ENCODE peak calls at places on chromosomes 16 and 17, in four cellular contexts. P, A, J and M are unnamed samples.

GRCh38 chr17:81048827-81049371 is 13.9 kb downstream of the BAIAP2 start:
- DNase-seq in A (no peak), P (no peak), J (no peak), M (no peak)

GRCh38 chr17:46035112-46035818 is 36.2 kb downstream of the STH start:
- DNase-seq in A (no peak), J (no peak), P (no peak), M (no peak)

GRCh38 chr16:27315333-27316037 is 1.7 kb downstream of the IL4R start:
- DNase-seq in A (peak), P (no peak), J (peak), M (peak)

GRCh38 chr16:35102780-35103403 is 1643.5 kb downstream of the TP53TG3F start:
- DNase-seq in J (peak), P (peak), A (peak), M (no peak)

GRCh38 chr16:4613636-4614570 is 785 bp downstream of the UBALD1 start:
- DNase-seq in P (peak), A (peak), J (peak), M (peak)

GRCh38 chr17:44235583-44235936 is 16.1 kb upstream of the UBTF start:
- DNase-seq in A (peak), J (no peak), P (no peak), M (no peak)

GRCh38 chr17:36939059-36939943 is 2.0 kb downstream of the LHX1 start:
- DNase-seq in P (no peak), J (no peak), A (no peak), M (no peak)

GRCh38 chr17:60153606-60154355 is 4.0 kb downstream of the CA4 start:
- DNase-seq in P (no peak), J (no peak), A (no peak), M (peak)

GRCh38 chr16:11692651-11693050 is 24.4 kb downstream of the SNN start:
- DNase-seq in A (no peak), J (no peak), P (no peak), M (no peak)

GRCh38 chr17:52737071-52737470 is 578.6 kb upstream of the CA10 start:
- DNase-seq in J (no peak), P (no peak), A (no peak), M (no peak)

DNA sequence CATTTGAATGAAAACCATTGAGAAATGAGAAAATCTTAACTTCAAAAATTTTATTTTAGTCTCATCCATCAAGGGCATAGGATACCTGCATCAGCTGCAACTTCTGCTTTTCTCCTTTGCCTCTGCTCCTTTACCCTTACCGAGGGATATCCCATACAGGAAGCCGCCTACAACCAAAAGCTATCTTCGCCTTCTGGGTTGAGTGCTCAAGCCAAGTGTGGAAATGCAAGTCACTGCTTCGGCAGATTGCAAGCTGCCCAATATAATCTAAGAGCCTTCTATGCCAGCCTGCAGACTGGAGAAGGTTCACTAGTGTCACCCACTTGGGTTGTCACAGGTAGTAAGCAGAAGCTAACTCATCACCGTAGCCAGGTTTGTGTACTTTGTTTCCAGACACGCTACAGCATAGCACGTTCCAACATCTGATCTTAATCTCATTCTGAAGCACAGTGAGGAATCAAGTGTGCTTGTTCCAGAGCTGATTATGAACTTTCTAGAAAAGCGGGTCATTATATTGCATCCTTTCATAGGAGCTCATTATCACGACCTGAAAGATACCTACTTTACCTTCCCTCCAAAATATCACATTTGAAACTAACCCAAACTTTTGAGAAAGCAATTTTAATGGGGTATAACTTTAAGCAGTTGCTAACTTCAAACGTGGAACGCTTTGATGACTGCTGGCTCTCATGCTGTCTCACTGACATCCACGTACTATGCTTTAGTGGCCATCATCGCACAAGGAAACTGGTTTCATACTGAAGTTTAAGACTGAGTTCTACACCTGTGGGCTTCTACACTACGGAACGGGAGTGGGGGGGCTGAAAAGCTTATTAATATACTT is 8.0 kb upstream of the UNK start:
- DNase-seq in A (no peak), P (no peak), J (no peak), M (no peak)
- TF ChIP-seq HMGXB4 in A (no peak), P (no peak), J (no peak), M (no peak)

GRCh38 chr17:35313875-35314409 is 59.5 kb downstream of the SLFN11 start:
- DNase-seq in J (no peak), P (peak), A (no peak), M (peak)
- TF ChIP-seq HMGXB4 in J (no peak), P (no peak), A (no peak), M (no peak)

DNA sequence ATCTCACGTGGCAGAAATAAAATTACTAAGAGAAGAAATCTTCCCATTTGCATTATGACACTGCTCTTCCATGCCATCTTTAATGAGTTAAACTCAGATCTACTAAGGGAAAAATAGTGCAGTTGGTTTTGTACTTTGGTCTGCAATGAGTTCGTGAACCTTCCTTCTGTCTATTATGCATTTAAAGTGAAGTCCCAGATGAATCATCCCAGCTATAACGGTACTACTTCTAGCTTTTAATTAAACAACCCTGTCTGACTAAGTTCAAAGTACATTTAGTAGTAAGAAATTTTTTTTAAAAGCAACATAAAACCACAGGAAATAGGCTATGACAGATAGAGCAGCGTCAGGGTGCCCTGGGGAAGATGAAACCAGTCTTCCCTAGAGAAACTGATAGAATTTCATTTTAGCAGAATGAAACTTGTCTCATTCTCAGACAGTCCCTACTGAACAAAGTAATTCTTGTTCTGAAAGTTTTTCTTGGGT is 1.8 kb downstream of the TMIGD1 start:
- DNase-seq in A (peak), P (no peak), J (peak), M (no peak)
- TF ChIP-seq HMGXB4 in A (no peak), P (no peak), J (no peak), M (no peak)

GRCh38 chr17:50573866-50574571 is 13.5 kb downstream of the CACNA1G start:
- DNase-seq in A (no peak), J (no peak), P (no peak), M (no peak)

GRCh38 chr17:50572541-50572940 is 12.0 kb downstream of the CACNA1G start:
- DNase-seq in A (no peak), P (no peak), J (no peak), M (no peak)

GRCh38 chr17:50569592-50569991 is 9.1 kb downstream of the CACNA1G start:
- DNase-seq in J (no peak), A (no peak), P (no peak), M (no peak)

GRCh38 chr17:50570516-50570915 is 10.0 kb downstream of the CACNA1G start:
- DNase-seq in A (no peak), J (no peak), P (no peak), M (no peak)

GRCh38 chr17:50571681-50572080 is 11.2 kb downstream of the CACNA1G start:
- DNase-seq in A (no peak), P (no peak), J (no peak), M (no peak)
- TF ChIP-seq HMGXB4 in A (no peak), P (no peak), J (no peak), M (no peak)

GRCh38 chr16:23700509-23700908 is 12.5 kb downstream of the ERN2 start:
- DNase-seq in J (no peak), P (peak), A (no peak), M (peak)

GRCh38 chr16:23701045-23701444 is 12.0 kb downstream of the ERN2 start:
- DNase-seq in P (no peak), J (no peak), A (no peak), M (no peak)

GRCh38 chr16:23695756-23696155 is 17.1 kb downstream of the PLK1 start:
- DNase-seq in P (no peak), A (no peak), J (no peak), M (no peak)

GRCh38 chr16:23700093-23700492 is 12.9 kb downstream of the ERN2 start:
- DNase-seq in A (no peak), J (no peak), P (no peak), M (no peak)

DNA sequence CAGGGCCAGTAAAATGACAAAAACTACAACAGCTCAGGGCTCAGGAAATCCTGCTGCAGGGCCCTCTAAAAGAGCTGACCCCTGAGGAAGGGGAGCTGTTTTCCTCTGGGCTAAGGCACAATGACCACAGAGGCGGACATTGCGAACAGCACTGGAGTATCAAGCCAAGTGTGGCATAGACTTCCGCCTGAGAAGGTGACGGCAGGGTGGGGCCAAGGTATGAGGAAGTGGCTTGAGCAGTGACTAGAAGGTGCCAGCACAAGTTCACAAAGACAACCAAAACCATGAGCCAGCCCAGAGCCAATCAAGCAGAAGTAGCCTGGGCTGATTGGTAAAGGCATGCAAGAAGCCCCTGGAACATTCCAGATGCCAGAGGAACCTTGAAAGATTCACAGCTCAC is 13.9 kb downstream of the ERN2 start:
- DNase-seq in J (no peak), A (peak), P (no peak), M (no peak)
- TF ChIP-seq HMGXB4 in J (no peak), A (no peak), P (no peak), M (no peak)